ENCODE peak calls at places on chromosomes 16 and 17, in seven cellular contexts. B, R, Z, J, I, F and K are unnamed samples.
A peak's percentile ranks its signal among the peaks of the same experiment; 100 is the strongest.

GRCh38 chr16:3019594-3020246 is 448 bp upstream of the TNFRSF12A start:
- DNase-seq in B (no peak), R (no peak), Z (no peak), J (no peak), I (no peak), F (no peak), K (no peak)

GRCh38 chr17:60720763-60721531 is 43.3 kb downstream of the BCAS3 start:
- DNase-seq in B (no peak), R (peak; percentile 82), Z (peak; percentile 72), J (peak; percentile 68), I (peak; percentile 63), F (peak; percentile 18), K (peak; percentile 50)

GRCh38 chr16:25628766-25629165 is 63.0 kb upstream of the HS3ST4 start:
- DNase-seq in B (no peak), R (no peak), Z (no peak), J (no peak), I (no peak), F (no peak), K (no peak)

GRCh38 chr17:15966183-15966878 is 21.4 kb downstream of the ADORA2B start:
- DNase-seq in B (no peak), R (no peak), Z (peak; percentile 89), J (peak; percentile 88), I (peak; percentile 52), F (no peak), K (peak; percentile 72)

GRCh38 chr16:14658063-14658462 is 25.3 kb downstream of the BFAR start:
- DNase-seq in B (no peak), R (no peak), Z (no peak), J (no peak), I (no peak), F (no peak), K (peak; percentile 50)

GRCh38 chr16:50338371-50339231 is 30.2 kb downstream of the BRD7 start:
- DNase-seq in B (no peak), R (peak; percentile 20), Z (no peak), J (no peak), I (peak; percentile 41), F (no peak), K (no peak)

GRCh38 chr16:6803171-6803570 is 529.5 kb upstream of the RBFOX1 start:
- DNase-seq in B (no peak), R (no peak), Z (no peak), J (no peak), I (no peak), F (no peak), K (no peak)

GRCh38 chr17:12227547-12227946 is 206.9 kb downstream of the MAP2K4 start:
- DNase-seq in B (no peak), R (no peak), Z (no peak), J (no peak), I (no peak), F (no peak), K (no peak)

GRCh38 chr17:61306003-61306402 is 93.6 kb upstream of the TBX2 start:
- DNase-seq in B (no peak), R (no peak), Z (no peak), J (no peak), I (peak; percentile 49), F (no peak), K (no peak)

GRCh38 chr17:61131555-61131954 is 268.1 kb upstream of the TBX2 start:
- DNase-seq in B (no peak), R (no peak), Z (no peak), J (no peak), I (no peak), F (no peak), K (no peak)

GRCh38 chr17:42632949-42633444 is 23.5 kb downstream of the TUBG1 start:
- DNase-seq in B (no peak), R (no peak), Z (no peak), J (no peak), I (no peak), F (no peak), K (no peak)

GRCh38 chr17:77531641-77532040 is 390.9 kb downstream of the SEC14L1 start:
- DNase-seq in B (no peak), R (no peak), Z (no peak), J (no peak), I (no peak), F (no peak), K (no peak)

GRCh38 chr17:78798695-78799559 is 16.9 kb upstream of the CYTH1 start:
- DNase-seq in B (peak; percentile 47), R (peak; percentile 38), Z (peak; percentile 43), J (peak; percentile 28), I (peak; percentile 53), F (no peak), K (no peak)

GRCh38 chr16:52546291-52546941 is 527 bp downstream of the TOX3 start:
- DNase-seq in B (peak; percentile 78), R (no peak), Z (peak; percentile 52), J (no peak), I (no peak), F (no peak), K (peak; percentile 28)

GRCh38 chr17:82965371-82965770 is 114.0 kb upstream of the METRNL start:
- DNase-seq in B (no peak), R (no peak), Z (no peak), J (no peak), I (no peak), F (no peak), K (peak; percentile 9)

GRCh38 chr16:47604306-47604705 is 143.2 kb downstream of the PHKB start:
- DNase-seq in B (no peak), R (no peak), Z (no peak), J (no peak), I (no peak), F (no peak), K (no peak)

DNA sequence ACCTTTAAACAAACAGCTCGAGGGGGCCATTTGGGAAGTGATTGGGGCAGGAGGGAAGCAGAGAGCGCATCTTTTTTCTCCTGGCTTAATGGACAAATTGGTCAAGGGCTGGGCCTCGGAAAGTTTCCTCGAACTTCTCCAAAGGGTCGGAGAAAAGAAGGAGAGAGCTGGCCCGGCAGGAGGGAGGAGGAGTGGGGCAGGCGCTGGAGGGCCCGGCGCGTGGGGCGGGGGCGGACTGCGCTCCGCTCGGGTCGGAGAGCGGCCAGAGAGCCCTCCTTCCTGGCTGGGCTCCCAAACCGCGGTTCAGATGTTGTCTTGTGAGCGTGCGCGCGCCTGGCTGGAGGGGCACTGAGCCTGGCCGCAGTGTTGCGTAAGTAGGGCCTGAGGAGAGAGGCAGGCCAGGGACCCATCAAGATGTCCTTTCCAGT is 1.2 kb downstream of the MMP2 start:
- DNase-seq in B (no peak), R (peak; percentile 98), Z (peak; percentile 73), J (peak; percentile 79), I (peak; percentile 94), F (peak; percentile 85), K (peak; percentile 68)
- H3K27ac ChIP-seq in B (no peak overlapping the region), R (no peak overlapping the region), Z (no peak overlapping the region), J (peak overlapping the region; percentile 90), I (peak overlapping the region; percentile 95), F (peak overlapping the region; percentile 83), K (peak overlapping the region; percentile 24)

DNA sequence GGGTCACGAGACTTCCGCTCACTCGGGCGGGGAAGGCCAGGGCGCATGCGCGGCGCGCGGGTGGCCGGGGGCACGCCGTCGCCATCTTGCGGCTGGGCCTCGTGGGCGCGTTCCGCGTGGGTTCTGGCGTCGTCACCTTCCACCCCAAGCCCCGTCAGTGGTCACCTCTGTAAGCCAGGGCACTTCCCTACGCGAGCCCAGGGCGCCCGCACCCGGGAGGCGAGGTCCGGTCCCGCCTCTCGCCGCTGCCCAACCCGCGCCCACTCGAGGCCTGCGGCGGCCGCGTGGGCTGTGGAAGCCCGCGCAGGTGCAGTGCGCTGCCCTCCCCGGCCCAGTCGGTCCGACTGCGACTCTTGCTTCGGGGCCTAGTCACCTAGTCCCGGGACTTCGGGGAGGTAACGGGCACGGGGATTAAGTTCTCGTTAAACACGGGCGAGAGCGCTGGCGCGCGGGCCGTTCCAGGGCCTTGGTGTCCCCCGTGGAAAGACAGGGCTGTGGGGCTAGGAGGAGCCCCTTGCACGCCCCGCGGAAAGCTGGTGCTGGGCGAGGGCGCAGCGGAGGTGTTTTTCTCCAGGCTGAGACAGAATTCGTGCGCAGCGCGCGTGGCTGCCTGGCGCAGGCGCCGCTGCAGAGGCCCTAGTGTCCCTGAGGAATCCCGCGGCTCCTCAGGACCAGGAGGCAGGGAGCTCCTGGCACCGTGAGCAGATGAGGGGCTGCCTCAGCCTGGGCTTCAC is 417 bp upstream of the ARHGDIA start:
- DNase-seq in B (peak; percentile 99), R (peak; percentile 92), Z (peak; percentile 74), J (peak; percentile 81), I (peak; percentile 78), F (peak; percentile 96), K (peak; percentile 96)
- TF ChIP-seq CTCF in B (no peak), R (peak; percentile 34), Z (peak; percentile 46), J (peak; percentile 6), I (peak; percentile 27), F (peak; percentile 43), K (no peak)

GRCh38 chr16:12057276-12057675 is 80.7 kb downstream of the SNX29 start:
- DNase-seq in B (no peak), R (peak; percentile 66), Z (no peak), J (no peak), I (peak; percentile 22), F (no peak), K (no peak)

GRCh38 chr16:12062343-12063003 is 85.9 kb downstream of the SNX29 start:
- DNase-seq in B (no peak), R (peak; percentile 88), Z (no peak), J (peak; percentile 48), I (peak; percentile 87), F (peak; percentile 61), K (peak; percentile 49)

GRCh38 chr16:12061336-12062055 is 85.0 kb downstream of the SNX29 start:
- DNase-seq in B (no peak), R (no peak), Z (no peak), J (no peak), I (peak; percentile 47), F (no peak), K (no peak)

GRCh38 chr16:12060751-12061150 is 84.2 kb downstream of the SNX29 start:
- DNase-seq in B (no peak), R (no peak), Z (no peak), J (no peak), I (no peak), F (no peak), K (no peak)

DNA sequence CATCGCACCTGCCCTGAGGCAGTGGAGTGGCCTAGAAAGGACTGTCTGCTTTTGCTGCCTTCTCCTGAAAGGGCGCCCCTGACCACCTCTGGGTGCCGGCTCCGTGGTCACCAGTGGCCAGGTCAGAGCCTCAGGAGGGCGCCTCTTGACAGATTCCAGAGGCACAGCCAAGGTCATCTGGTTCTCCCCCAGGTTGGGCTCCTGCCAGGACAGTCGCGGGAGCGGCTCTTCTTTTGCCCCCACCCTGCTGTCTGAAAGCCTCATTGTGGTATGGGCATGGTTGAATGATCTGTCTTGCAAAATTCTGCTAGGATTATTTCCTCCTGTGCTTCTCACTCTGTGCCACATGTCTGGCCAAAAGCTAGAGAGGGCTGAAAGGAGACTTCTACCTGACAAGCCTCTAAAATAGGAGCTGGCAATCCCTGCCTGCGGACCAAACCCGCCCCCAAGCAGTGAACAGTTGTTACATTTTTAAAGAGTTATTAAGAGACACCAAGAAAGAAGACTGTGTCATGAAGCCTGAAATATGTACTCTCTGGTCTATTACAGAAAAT is 82.8 kb downstream of the SNX29 start:
- DNase-seq in B (no peak), R (no peak), Z (no peak), J (no peak), I (no peak), F (no peak), K (no peak)
- H3K27ac ChIP-seq in B (no peak overlapping the region), R (no peak overlapping the region), Z (no peak overlapping the region), J (no peak overlapping the region), I (no peak overlapping the region), F (no peak overlapping the region), K (no peak overlapping the region)

GRCh38 chr16:20792216-20792615 is 14.1 kb downstream of the ERI2 start:
- DNase-seq in B (no peak), R (no peak), Z (no peak), J (no peak), I (peak; percentile 57), F (no peak), K (no peak)

GRCh38 chr16:20784204-20784603 is 20.4 kb downstream of the ACSM3 start:
- DNase-seq in B (no peak), R (no peak), Z (no peak), J (no peak), I (no peak), F (no peak), K (no peak)

GRCh38 chr16:20789130-20789529 is 17.1 kb downstream of the ERI2 start:
- DNase-seq in B (no peak), R (no peak), Z (no peak), J (no peak), I (no peak), F (no peak), K (no peak)
- TF ChIP-seq CTCF in B (no peak), R (no peak), Z (no peak), J (no peak), I (no peak), F (no peak), K (no peak)